ENCODE peak calls at places on chromosomes 2 and 18, in five cellular contexts. One of them, this sample, is unnamed.

GRCh38 chr2:62116983-62117382 is 78.9 kb upstream of the B3GNT2 start:
- DNase-seq in GM12878: no peak
- DNase-seq in A549: no peak
- DNase-seq in K562: no peak
- DNase-seq in H1: no peak
- DNase-seq in this sample: no peak

GRCh38 chr2:240875228-240876034 is 6.8 kb downstream of the AGXT start:
- DNase-seq in K562: no peak
- DNase-seq in H1: no peak
- DNase-seq in GM12878: no peak
- DNase-seq in A549: no peak
- DNase-seq in this sample: no peak

GRCh38 chr2:135198481-135198880 is 146.4 kb downstream of the RAB3GAP1 start:
- DNase-seq in A549: no peak
- DNase-seq in H1: no peak
- DNase-seq in GM12878: no peak
- DNase-seq in K562: no peak
- DNase-seq in this sample: no peak

GRCh38 chr2:232611559-232612218 is 21.7 kb upstream of the EFHD1 start:
- DNase-seq in GM12878: no peak
- DNase-seq in H1: peak; percentile 96
- DNase-seq in K562: peak; percentile 62
- DNase-seq in A549: peak; percentile 73
- DNase-seq in this sample: peak; percentile 61

GRCh38 chr2:172350844-172351480 is 76.4 kb upstream of the ITGA6 start:
- DNase-seq in H1: no peak
- DNase-seq in K562: no peak
- DNase-seq in A549: no peak
- DNase-seq in GM12878: no peak
- DNase-seq in this sample: no peak

GRCh38 chr2:71282493-71282892 is 49.1 kb upstream of the ZNF638 start:
- DNase-seq in GM12878: no peak
- DNase-seq in H1: no peak
- DNase-seq in A549: peak; percentile 41
- DNase-seq in K562: no peak
- DNase-seq in this sample: peak; percentile 45

GRCh38 chr2:63755216-63755615 is 86.5 kb upstream of the UGP2 start:
- DNase-seq in H1: no peak
- DNase-seq in K562: no peak
- DNase-seq in GM12878: no peak
- DNase-seq in A549: no peak
- DNase-seq in this sample: no peak

GRCh38 chr2:238272156-238272555 is 16.3 kb downstream of the PER2 start:
- DNase-seq in K562: no peak
- DNase-seq in A549: no peak
- DNase-seq in GM12878: no peak
- DNase-seq in H1: no peak
- DNase-seq in this sample: no peak

GRCh38 chr18:4455113-4455811 is at the start of gene DLGAP1:
- DNase-seq in H1: no peak
- DNase-seq in GM12878: no peak
- DNase-seq in A549: no peak
- DNase-seq in K562: no peak
- DNase-seq in this sample: peak; percentile 1

GRCh38 chr2:216911886-216912285 is 52.0 kb upstream of the TNP1 start:
- DNase-seq in K562: no peak
- DNase-seq in GM12878: no peak
- DNase-seq in A549: no peak
- DNase-seq in H1: no peak
- DNase-seq in this sample: no peak

GRCh38 chr2:70133521-70134348 is 46.5 kb downstream of the PCBP1 start:
- DNase-seq in H1: no peak
- DNase-seq in K562: no peak
- DNase-seq in GM12878: no peak
- DNase-seq in A549: no peak
- DNase-seq in this sample: no peak

GRCh38 chr2:176385219-176385618 is 116.0 kb downstream of the MTX2 start:
- DNase-seq in A549: no peak
- DNase-seq in K562: no peak
- DNase-seq in GM12878: no peak
- DNase-seq in H1: no peak
- DNase-seq in this sample: no peak

GRCh38 chr2:197889041-197889440 is 84.6 kb downstream of the PLCL1 start:
- DNase-seq in K562: peak; percentile 50
- DNase-seq in A549: no peak
- DNase-seq in GM12878: peak; percentile 77
- DNase-seq in H1: no peak
- DNase-seq in this sample: no peak

GRCh38 chr18:45874501-45875184 is 49.2 kb downstream of the SIGLEC15 start:
- DNase-seq in GM12878: peak; percentile 92
- DNase-seq in A549: no peak
- DNase-seq in H1: no peak
- DNase-seq in K562: no peak
- DNase-seq in this sample: no peak

GRCh38 chr2:113078350-113078839 is 10.6 kb downstream of the IL1F10 start:
- DNase-seq in K562: no peak
- DNase-seq in GM12878: no peak
- DNase-seq in H1: no peak
- DNase-seq in A549: peak; percentile 16
- DNase-seq in this sample: no peak

GRCh38 chr2:201348758-201349157 is 8.4 kb downstream of the FLACC1 start:
- DNase-seq in H1: no peak
- DNase-seq in A549: no peak
- DNase-seq in K562: no peak
- DNase-seq in GM12878: no peak
- DNase-seq in this sample: peak; percentile 31

GRCh38 chr2:157307021-157307420 is 18.6 kb downstream of the ERMN start:
- DNase-seq in A549: no peak
- DNase-seq in GM12878: no peak
- DNase-seq in H1: no peak
- DNase-seq in K562: no peak
- DNase-seq in this sample: no peak

GRCh38 chr2:204407209-204408070 is 137.8 kb upstream of the PARD3B start:
- DNase-seq in H1: no peak
- DNase-seq in K562: peak; percentile 65
- DNase-seq in A549: peak; percentile 41
- DNase-seq in GM12878: no peak
- DNase-seq in this sample: peak; percentile 84

GRCh38 chr2:45821558-45822271 is 170.2 kb downstream of the PRKCE start:
- DNase-seq in K562: no peak
- DNase-seq in GM12878: no peak
- DNase-seq in H1: no peak
- DNase-seq in A549: peak; percentile 62
- DNase-seq in this sample: peak; percentile 66

GRCh38 chr18:70338890-70339289 is 50.0 kb downstream of the SOCS6 start:
- DNase-seq in GM12878: no peak
- DNase-seq in K562: no peak
- DNase-seq in A549: no peak
- DNase-seq in H1: no peak
- DNase-seq in this sample: no peak

GRCh38 chr2:118857677-118858484 is 10.4 kb upstream of the EN1 start:
- DNase-seq in A549: no peak
- DNase-seq in GM12878: no peak
- DNase-seq in H1: peak; percentile 53
- DNase-seq in K562: no peak
- DNase-seq in this sample: no peak

GRCh38 chr18:52131845-52132244 is 208.2 kb upstream of the DCC start:
- DNase-seq in K562: no peak
- DNase-seq in H1: no peak
- DNase-seq in GM12878: no peak
- DNase-seq in A549: no peak
- DNase-seq in this sample: no peak

GRCh38 chr2:43184339-43184895 is 42.0 kb downstream of the ZFP36L2 start:
- DNase-seq in H1: no peak
- DNase-seq in GM12878: no peak
- DNase-seq in A549: peak; percentile 81
- DNase-seq in K562: peak; percentile 75
- DNase-seq in this sample: peak; percentile 94

GRCh38 chr2:43186321-43186678 is 40.1 kb downstream of the ZFP36L2 start:
- DNase-seq in K562: no peak
- DNase-seq in H1: no peak
- DNase-seq in A549: no peak
- DNase-seq in GM12878: no peak
- DNase-seq in this sample: no peak

GRCh38 chr2:43186679-43187374 is 39.6 kb downstream of the ZFP36L2 start:
- DNase-seq in GM12878: no peak
- DNase-seq in K562: no peak
- DNase-seq in A549: no peak
- DNase-seq in H1: no peak
- DNase-seq in this sample: peak; percentile 78

GRCh38 chr2:43183743-43184142 is 42.7 kb downstream of the ZFP36L2 start:
- DNase-seq in H1: no peak
- DNase-seq in K562: no peak
- DNase-seq in GM12878: no peak
- DNase-seq in A549: no peak
- DNase-seq in this sample: no peak

GRCh38 chr2:43185146-43185545 is 41.3 kb downstream of the ZFP36L2 start:
- DNase-seq in K562: peak; percentile 55
- DNase-seq in H1: no peak
- DNase-seq in A549: no peak
- DNase-seq in GM12878: no peak
- DNase-seq in this sample: no peak
- TF ChIP-seq HDAC2 in K562: no peak
- TF ChIP-seq HDAC2 in H1: no peak
- TF ChIP-seq HDAC2 in A549: no peak
- TF ChIP-seq HDAC2 in GM12878: no peak
- TF ChIP-seq HDAC2 in this sample: no peak

GRCh38 chr2:124024491-124025348 is at the start of gene CNTNAP5:
- DNase-seq in K562: peak; percentile 40
- DNase-seq in GM12878: no peak
- DNase-seq in A549: no peak
- DNase-seq in H1: peak; percentile 93
- DNase-seq in this sample: no peak
- TF ChIP-seq HDAC2 in K562: no peak
- TF ChIP-seq HDAC2 in GM12878: no peak
- TF ChIP-seq HDAC2 in A549: no peak
- TF ChIP-seq HDAC2 in H1: peak; percentile 60
- TF ChIP-seq HDAC2 in this sample: no peak

GRCh38 chr2:239442192-239442591 is 41.4 kb upstream of the HDAC4 start:
- DNase-seq in H1: no peak
- DNase-seq in GM12878: no peak
- DNase-seq in A549: no peak
- DNase-seq in K562: no peak
- DNase-seq in this sample: no peak

GRCh38 chr2:239441261-239441701 is 40.5 kb upstream of the HDAC4 start:
- DNase-seq in H1: no peak
- DNase-seq in A549: no peak
- DNase-seq in GM12878: no peak
- DNase-seq in K562: no peak
- DNase-seq in this sample: no peak

GRCh38 chr2:239440511-239440959 is 39.7 kb upstream of the HDAC4 start:
- DNase-seq in K562: no peak
- DNase-seq in GM12878: no peak
- DNase-seq in H1: peak; percentile 67
- DNase-seq in A549: no peak
- DNase-seq in this sample: peak; percentile 79

GRCh38 chr2:239443102-239443620 is 42.3 kb upstream of the HDAC4 start:
- DNase-seq in A549: no peak
- DNase-seq in GM12878: no peak
- DNase-seq in H1: no peak
- DNase-seq in K562: no peak
- DNase-seq in this sample: no peak

DNA sequence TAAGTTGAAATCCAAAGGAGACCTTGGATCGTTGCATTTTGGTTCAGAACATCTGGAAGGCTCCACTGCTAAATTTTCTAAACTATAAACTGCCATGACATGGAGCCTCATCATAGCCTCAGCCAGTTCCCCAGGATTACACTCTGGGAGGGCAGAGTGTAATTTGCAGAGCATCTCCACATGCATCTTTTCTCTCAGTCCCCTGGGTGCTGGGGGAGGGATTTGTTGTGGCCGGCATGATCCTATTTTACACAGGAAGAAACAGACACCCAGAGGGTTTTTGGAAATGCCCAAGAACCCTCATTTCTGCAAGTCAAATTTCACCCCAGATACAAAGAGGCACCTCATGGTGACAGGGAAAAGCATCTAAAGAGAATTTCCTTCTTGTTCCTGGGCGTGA is 40.9 kb upstream of the HDAC4 start:
- DNase-seq in K562: no peak
- DNase-seq in H1: no peak
- DNase-seq in GM12878: no peak
- DNase-seq in A549: no peak
- DNase-seq in this sample: no peak
- TF ChIP-seq HDAC2 in K562: no peak
- TF ChIP-seq HDAC2 in H1: no peak
- TF ChIP-seq HDAC2 in GM12878: no peak
- TF ChIP-seq HDAC2 in A549: no peak
- TF ChIP-seq HDAC2 in this sample: no peak

DNA sequence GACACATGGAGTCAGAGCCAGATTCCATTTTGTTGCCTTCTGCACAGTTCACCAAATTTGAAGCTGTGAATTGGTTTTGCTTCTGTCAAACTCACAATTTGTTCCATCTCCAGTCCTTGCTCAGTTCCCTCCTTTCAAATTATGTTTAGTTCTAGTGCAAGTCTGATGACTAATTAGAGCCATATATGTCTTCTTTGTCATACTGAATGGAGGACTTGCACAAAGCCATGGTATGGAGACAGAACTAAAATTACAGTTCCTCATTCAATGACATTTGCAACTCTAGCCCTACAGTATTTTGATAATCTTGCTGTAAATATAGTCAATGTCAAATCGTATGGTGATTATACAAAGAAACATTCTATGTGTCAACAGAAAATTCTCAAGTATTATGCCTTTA is 936.9 kb upstream of the CELF4 start:
- DNase-seq in A549: no peak
- DNase-seq in K562: no peak
- DNase-seq in GM12878: no peak
- DNase-seq in H1: no peak
- DNase-seq in this sample: no peak
- TF ChIP-seq HDAC2 in A549: no peak
- TF ChIP-seq HDAC2 in K562: no peak
- TF ChIP-seq HDAC2 in GM12878: no peak
- TF ChIP-seq HDAC2 in H1: no peak
- TF ChIP-seq HDAC2 in this sample: no peak

GRCh38 chr2:219636144-219636915 is 8.9 kb downstream of the SLC4A3 start:
- DNase-seq in A549: no peak
- DNase-seq in GM12878: no peak
- DNase-seq in K562: no peak
- DNase-seq in H1: no peak
- DNase-seq in this sample: no peak
- TF ChIP-seq HDAC2 in A549: no peak
- TF ChIP-seq HDAC2 in GM12878: no peak
- TF ChIP-seq HDAC2 in K562: no peak
- TF ChIP-seq HDAC2 in H1: no peak
- TF ChIP-seq HDAC2 in this sample: no peak